ENCODE peak calls at places on chromosomes 2 and 18, in seven cellular contexts. X is stomach; V is central memory CD4-positive, alpha-beta T cell; M is cardiac fibroblast; F is coronary artery; C is NCI-H748 treated with DMSO at 0.1 percent for 48 hours; T is heart right ventricle. B is an unnamed sample.
A peak's percentile ranks its signal among the peaks of the same experiment; 100 is the strongest.

GRCh38 chr2:107801498-107801897 is 25.2 kb upstream of the RGPD4 start:
- DNase-seq in X (no peak), V (no peak), M (no peak), F (no peak), C (peak; percentile 69), T (no peak), B (no peak)

GRCh38 chr2:163775304-163775703 is 39.5 kb upstream of the FIGN start:
- DNase-seq in X (no peak), V (no peak), M (peak; percentile 38), F (no peak), C (no peak), T (no peak), B (no peak)

GRCh38 chr2:3432693-3433338 is 53.3 kb downstream of the TRAPPC12 start:
- DNase-seq in X (no peak), V (no peak), M (no peak), F (no peak), C (no peak), T (no peak), B (no peak)

GRCh38 chr2:208541982-208542464 is 135.4 kb downstream of the PTH2R start:
- DNase-seq in X (no peak), V (no peak), M (no peak), F (no peak), C (no peak), T (no peak), B (no peak)

GRCh38 chr2:128776461-128776971 is 457.8 kb upstream of the HS6ST1 start:
- DNase-seq in X (peak; percentile 19), V (no peak), M (no peak), F (peak; percentile 28), C (no peak), T (no peak), B (peak; percentile 71)

GRCh38 chr18:48161911-48162698 is 231.6 kb upstream of the SMAD2 start:
- DNase-seq in X (peak; percentile 89), V (no peak), M (no peak), F (no peak), C (peak; percentile 46), T (peak; percentile 55), B (no peak)

GRCh38 chr2:6310186-6310909 is 555.4 kb downstream of the CMPK2 start:
- DNase-seq in X (no peak), V (no peak), M (no peak), F (no peak), C (no peak), T (no peak), B (no peak)

GRCh38 chr2:201904529-201905420 is 98.4 kb downstream of the CDK15 start:
- DNase-seq in X (no peak), V (no peak), M (no peak), F (no peak), C (no peak), T (no peak), B (no peak)

GRCh38 chr2:29389686-29390085 is 274.5 kb downstream of the CLIP4 start:
- DNase-seq in X (no peak), V (no peak), M (no peak), F (no peak), C (no peak), T (no peak), B (no peak)

GRCh38 chr2:65436169-65436824 is 3.9 kb upstream of the SPRED2 start:
- DNase-seq in X (peak; percentile 89), V (no peak), M (peak; percentile 96), F (peak; percentile 97), C (peak; percentile 34), T (peak; percentile 91), B (peak; percentile 96)

GRCh38 chr18:32714571-32715148 is 58.2 kb downstream of the KLHL14 start:
- DNase-seq in X (peak; percentile 36), V (no peak), M (peak; percentile 68), F (no peak), C (peak; percentile 88), T (peak; percentile 33), B (no peak)

GRCh38 chr2:1802046-1802445 is 57.7 kb upstream of the PXDN start:
- DNase-seq in X (no peak), V (no peak), M (no peak), F (no peak), C (no peak), T (no peak), B (no peak)

GRCh38 chr18:59509477-59510173 is 150.6 kb upstream of the LMAN1 start:
- DNase-seq in X (no peak), V (no peak), M (no peak), F (no peak), C (no peak), T (no peak), B (no peak)

GRCh38 chr2:100416939-100417744 is at the start of gene CHST10:
- DNase-seq in X (peak; percentile 59), V (peak; percentile 4), M (peak; percentile 52), F (no peak), C (peak; percentile 7), T (peak; percentile 57), B (peak; percentile 87)

GRCh38 chr2:75503048-75503607 is 57.6 kb downstream of the EVA1A start:
- DNase-seq in X (no peak), V (no peak), M (peak; percentile 85), F (no peak), C (peak; percentile 20), T (no peak), B (no peak)

GRCh38 chr2:222049946-222050345 is 248.9 kb downstream of the PAX3 start:
- DNase-seq in X (no peak), V (no peak), M (no peak), F (no peak), C (no peak), T (no peak), B (no peak)

GRCh38 chr2:222319576-222320440 is 21.0 kb upstream of the PAX3 start:
- DNase-seq in X (no peak), V (peak; percentile 23), M (no peak), F (no peak), C (peak; percentile 38), T (no peak), B (no peak)

GRCh38 chr2:231527091-231527395 is 3.2 kb downstream of the NMUR1 start:
- DNase-seq in X (no peak), V (no peak), M (no peak), F (no peak), C (no peak), T (no peak), B (no peak)

GRCh38 chr18:12278765-12279682 is 24.9 kb downstream of the CIDEA start:
- DNase-seq in X (peak; percentile 40), V (no peak), M (peak; percentile 98), F (peak; percentile 97), C (no peak), T (peak; percentile 92), B (peak; percentile 90)

GRCh38 chr2:149170156-149170555 is 131.7 kb downstream of the LYPD6B start:
- DNase-seq in X (no peak), V (no peak), M (no peak), F (no peak), C (no peak), T (no peak), B (no peak)

GRCh38 chr18:48897531-48897930 is 53.2 kb downstream of the SMAD7 start:
- DNase-seq in X (no peak), V (no peak), M (no peak), F (peak; percentile 71), C (no peak), T (no peak), B (no peak)

GRCh38 chr2:178194600-178195389 is 483 bp downstream of the OSBPL6 start:
- DNase-seq in X (peak; percentile 27), V (no peak), M (peak; percentile 57), F (peak; percentile 76), C (peak; percentile 41), T (peak; percentile 44), B (peak; percentile 87)

GRCh38 chr2:223465793-223466192 is 136.4 kb downstream of the SCG2 start:
- DNase-seq in X (peak; percentile 29), V (no peak), M (peak; percentile 100), F (peak; percentile 92), C (no peak), T (peak; percentile 65), B (no peak)

GRCh38 chr2:234463626-234464290 is 33.1 kb downstream of the ARL4C start:
- DNase-seq in X (peak; percentile 71), V (peak; percentile 89), M (no peak), F (no peak), C (peak; percentile 89), T (no peak), B (no peak)

GRCh38 chr2:223896751-223897320 is 48.3 kb downstream of the WDFY1 start:
- DNase-seq in X (no peak), V (no peak), M (peak; percentile 39), F (no peak), C (no peak), T (no peak), B (no peak)

GRCh38 chr2:893311-893710 is 57.3 kb upstream of the SNTG2 start:
- DNase-seq in X (peak; percentile 35), V (no peak), M (no peak), F (peak; percentile 35), C (no peak), T (no peak), B (no peak)

GRCh38 chr2:171146071-171146470 is 14.6 kb downstream of the TLK1 start:
- DNase-seq in X (no peak), V (no peak), M (peak; percentile 13), F (no peak), C (no peak), T (no peak), B (no peak)

GRCh38 chr2:21279525-21279924 is 155.8 kb downstream of the TDRD15 start:
- DNase-seq in X (no peak), V (no peak), M (no peak), F (no peak), C (no peak), T (no peak), B (no peak)

GRCh38 chr2:71544919-71545571 is 91.7 kb downstream of the DYSF start:
- DNase-seq in X (no peak), V (no peak), M (peak; percentile 35), F (no peak), C (no peak), T (peak; percentile 53), B (no peak)

GRCh38 chr2:28588231-28588725 is 92.4 kb downstream of the PLB1 start:
- DNase-seq in X (no peak), V (no peak), M (peak; percentile 13), F (peak; percentile 22), C (no peak), T (no peak), B (no peak)

GRCh38 chr2:144517825-144518699 is 1.9 kb downstream of the ZEB2 start:
- DNase-seq in X (no peak), V (no peak), M (peak; percentile 60), F (no peak), C (no peak), T (no peak), B (no peak)

GRCh38 chr2:119549236-119549635 is 5.0 kb downstream of the CFAP221 start:
- DNase-seq in X (no peak), V (no peak), M (peak; percentile 23), F (no peak), C (no peak), T (no peak), B (no peak)

GRCh38 chr2:60565472-60565871 is 12.0 kb upstream of the BCL11A start:
- DNase-seq in X (no peak), V (no peak), M (peak; percentile 25), F (no peak), C (no peak), T (no peak), B (no peak)

GRCh38 chr2:29817846-29818680 is 103.3 kb downstream of the ALK start:
- DNase-seq in X (no peak), V (no peak), M (no peak), F (no peak), C (no peak), T (no peak), B (no peak)

GRCh38 chr2:22301251-22301650 is 1083.7 kb upstream of the KLHL29 start:
- DNase-seq in X (no peak), V (no peak), M (no peak), F (no peak), C (no peak), T (no peak), B (no peak)

B was measured in osteocyte.